ENCODE peak calls at places on chromosomes 6 and 20, in nine cellular contexts. S, T, A, N, Q, E, W, V and P are unnamed samples.

GRCh38 chr6:38509713-38510112 is 130.0 kb downstream of the BTBD9 start:
- DNase-seq in S (peak; percentile 97), T (no peak), A (no peak), N (no peak), Q (no peak), E (no peak), W (no peak), V (peak; percentile 77), P (no peak)

GRCh38 chr6:38579010-38579628 is 60.6 kb downstream of the BTBD9 start:
- DNase-seq in S (no peak), T (no peak), A (no peak), N (no peak), Q (no peak), E (no peak), W (no peak), V (peak; percentile 33), P (no peak)

GRCh38 chr20:20003088-20003954 is 13.8 kb upstream of the NAA20 start:
- DNase-seq in S (no peak), T (no peak), A (peak; percentile 76), N (peak; percentile 82), Q (peak; percentile 7), E (no peak), W (no peak), V (no peak), P (no peak)

GRCh38 chr6:129747588-129748112 is 37.7 kb upstream of the ARHGAP18 start:
- DNase-seq in S (no peak), T (no peak), A (no peak), N (no peak), Q (no peak), E (no peak), W (no peak), V (no peak), P (no peak)

GRCh38 chr6:20379231-20379630 is 22.4 kb upstream of the E2F3 start:
- DNase-seq in S (peak; percentile 11), T (peak; percentile 22), A (no peak), N (no peak), Q (no peak), E (no peak), W (no peak), V (no peak), P (no peak)

GRCh38 chr6:156777577-156777865 is 343 bp downstream of the ARID1B start:
- DNase-seq in S (no peak), T (no peak), A (no peak), N (no peak), Q (no peak), E (no peak), W (no peak), V (no peak), P (no peak)

GRCh38 chr6:144334150-144334708 is 49.1 kb downstream of the UTRN start:
- DNase-seq in S (no peak), T (peak; percentile 46), A (no peak), N (no peak), Q (peak; percentile 75), E (peak; percentile 78), W (no peak), V (no peak), P (no peak)

GRCh38 chr20:51563597-51564332 is 21.2 kb upstream of the NFATC2 start:
- DNase-seq in S (peak; percentile 87), T (peak; percentile 74), A (peak; percentile 78), N (peak; percentile 86), Q (no peak), E (no peak), W (peak; percentile 63), V (peak; percentile 90), P (peak; percentile 24)

GRCh38 chr6:150894935-150895686 is 29.6 kb downstream of the MTHFD1L start:
- DNase-seq in S (peak; percentile 65), T (no peak), A (no peak), N (peak; percentile 54), Q (no peak), E (no peak), W (peak; percentile 33), V (peak; percentile 29), P (peak; percentile 76)

GRCh38 chr6:108117427-108118358 is 43.2 kb upstream of the OSTM1 start:
- DNase-seq in S (no peak), T (peak; percentile 33), A (no peak), N (no peak), Q (peak; percentile 11), E (no peak), W (peak; percentile 23), V (no peak), P (no peak)

GRCh38 chr20:40945754-40946451 is 82.7 kb upstream of the TOP1 start:
- DNase-seq in S (peak; percentile 41), T (peak; percentile 22), A (peak; percentile 73), N (peak; percentile 60), Q (no peak), E (no peak), W (peak; percentile 80), V (peak; percentile 68), P (peak; percentile 69)

GRCh38 chr6:142171351-142171750 is 24.3 kb downstream of the VTA1 start:
- DNase-seq in S (no peak), T (peak; percentile 26), A (no peak), N (no peak), Q (no peak), E (no peak), W (no peak), V (no peak), P (no peak)

GRCh38 chr20:13625241-13625981 is 13.3 kb downstream of the TASP1 start:
- DNase-seq in S (no peak), T (no peak), A (no peak), N (no peak), Q (no peak), E (no peak), W (peak; percentile 20), V (no peak), P (no peak)

GRCh38 chr6:5695260-5696245 is 311.2 kb downstream of the NRN1 start:
- DNase-seq in S (peak; percentile 91), T (no peak), A (no peak), N (no peak), Q (no peak), E (no peak), W (no peak), V (peak; percentile 69), P (no peak)

GRCh38 chr6:139376604-139377218 is 2.3 kb upstream of the CITED2 start:
- DNase-seq in S (peak; percentile 55), T (peak; percentile 66), A (peak; percentile 79), N (peak; percentile 86), Q (no peak), E (no peak), W (peak; percentile 50), V (peak; percentile 53), P (no peak)

GRCh38 chr6:170265655-170266054 is 25.2 kb downstream of the DLL1 start:
- DNase-seq in S (no peak), T (peak; percentile 96), A (no peak), N (no peak), Q (no peak), E (no peak), W (no peak), V (peak; percentile 7), P (peak; percentile 69)

GRCh38 chr6:46263709-46264091 is 92.9 kb upstream of the ENPP5 start:
- DNase-seq in S (peak; percentile 39), T (no peak), A (no peak), N (no peak), Q (no peak), E (no peak), W (no peak), V (peak; percentile 51), P (no peak)

GRCh38 chr6:27592481-27593199 is 119.7 kb upstream of the ZNF184 start:
- DNase-seq in S (peak; percentile 83), T (peak; percentile 4), A (no peak), N (no peak), Q (peak; percentile 22), E (no peak), W (peak; percentile 40), V (peak; percentile 76), P (peak; percentile 59)

GRCh38 chr6:75283907-75284284 is 696 bp downstream of the TMEM30A start:
- DNase-seq in S (no peak), T (peak; percentile 21), A (no peak), N (no peak), Q (no peak), E (no peak), W (no peak), V (no peak), P (no peak)

DNA sequence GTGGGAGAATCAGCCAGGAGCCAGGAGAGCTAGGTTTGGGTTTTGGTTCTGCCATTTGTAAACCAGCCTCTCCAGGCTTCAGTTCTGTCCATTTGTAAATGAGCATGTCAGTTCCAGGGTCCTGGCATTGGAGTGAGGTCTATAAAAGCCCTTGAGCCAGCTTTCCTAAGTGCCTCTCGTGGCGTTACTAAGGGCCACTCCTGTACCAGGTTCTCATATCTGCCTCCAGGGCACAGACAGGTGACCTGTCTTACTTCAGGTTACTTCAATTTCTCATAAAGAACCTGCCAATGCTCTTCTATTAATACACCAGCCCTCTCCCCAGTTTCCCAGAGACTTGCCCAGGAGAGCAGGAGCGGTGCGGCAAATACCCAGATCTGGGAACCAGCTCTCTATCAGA is 101.9 kb downstream of the VEGFA start:
- DNase-seq in S (no peak), T (no peak), A (no peak), N (no peak), Q (no peak), E (no peak), W (peak; percentile 38), V (no peak), P (no peak)
- H3K4me1 ChIP-seq in S (no peaks in the 10 kb centered on the region), T (no peaks in the 10 kb centered on the region), A (no peaks in the 10 kb centered on the region), N (no peaks in the 10 kb centered on the region), Q (no peaks in the 10 kb centered on the region), E (no peaks in the 10 kb centered on the region), W (peaks cover 61% of the 10 kb centered on the region), V (peaks cover 13% of the 10 kb centered on the region), P (peaks cover 6% of the 10 kb centered on the region)

DNA sequence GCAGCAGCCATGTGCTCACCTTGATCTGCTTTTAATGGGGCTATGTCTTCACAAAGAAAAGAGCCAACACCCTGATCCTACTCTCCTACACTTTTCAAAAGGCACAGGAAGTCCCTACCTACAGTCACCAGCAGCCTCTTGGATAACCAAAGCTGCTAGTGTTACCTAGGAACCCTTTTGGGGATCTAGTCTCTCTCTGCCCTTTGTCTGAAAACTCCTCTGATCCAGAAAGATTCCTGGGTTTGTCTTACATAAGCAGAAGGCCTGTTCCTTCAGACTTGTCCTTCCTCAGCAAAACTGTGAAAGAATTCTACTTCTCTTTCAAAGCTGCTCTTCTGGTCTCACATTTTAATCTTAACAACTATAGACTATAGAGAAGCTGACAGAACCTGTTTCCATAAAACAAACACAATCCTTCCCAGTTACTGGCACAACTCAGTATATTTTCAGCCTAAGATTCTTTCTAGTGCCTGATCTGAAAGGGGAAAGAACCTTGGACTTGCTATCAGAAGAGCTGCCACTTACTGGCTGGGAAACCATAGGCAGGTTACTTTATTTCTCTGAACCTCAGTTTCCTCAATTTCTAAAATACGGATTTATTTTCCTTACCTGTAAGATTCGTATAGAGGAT is 2.9 kb downstream of the PLAGL2 start:
- DNase-seq in S (no peak), T (peak; percentile 63), A (no peak), N (no peak), Q (no peak), E (no peak), W (no peak), V (peak; percentile 18), P (no peak)
- H3K36me3 ChIP-seq in S (peaks cover 8% of the 10 kb centered on the region), T (peaks cover 9% of the 10 kb centered on the region), A (no peaks in the 10 kb centered on the region), N (peaks cover 3% of the 10 kb centered on the region), Q (peaks cover 15% of the 10 kb centered on the region), E (peaks cover 15% of the 10 kb centered on the region), W (peaks cover 11% of the 10 kb centered on the region), V (peaks cover 16% of the 10 kb centered on the region), P (peaks cover 37% of the 10 kb centered on the region)

GRCh38 chr20:58515240-58516212 is at the start of gene APCDD1L:
- DNase-seq in S (peak; percentile 81), T (no peak), A (no peak), N (peak; percentile 60), Q (no peak), E (no peak), W (no peak), V (peak; percentile 89), P (no peak)
- H3K4me1 ChIP-seq in S (peaks cover 33% of the 10 kb centered on the region), T (no peaks in the 10 kb centered on the region), A (peaks cover 13% of the 10 kb centered on the region), N (peaks cover 19% of the 10 kb centered on the region), Q (no peaks in the 10 kb centered on the region), E (no peaks in the 10 kb centered on the region), W (no peaks in the 10 kb centered on the region), V (peaks cover 22% of the 10 kb centered on the region), P (peaks cover 4% of the 10 kb centered on the region)

GRCh38 chr20:16189371-16189770 is 383.9 kb downstream of the KIF16B start:
- DNase-seq in S (no peak), T (no peak), A (no peak), N (no peak), Q (no peak), E (no peak), W (peak; percentile 15), V (no peak), P (no peak)
- H3K36me3 ChIP-seq in S (no peaks in the 10 kb centered on the region), T (no peaks in the 10 kb centered on the region), A (no peaks in the 10 kb centered on the region), N (no peaks in the 10 kb centered on the region), Q (no peaks in the 10 kb centered on the region), E (no peaks in the 10 kb centered on the region), W (no peaks in the 10 kb centered on the region), V (no peaks in the 10 kb centered on the region), P (no peaks in the 10 kb centered on the region)